ENCODE peak calls at places on chromosomes 13 and 19, in five cellular contexts. T is cardiac muscle cell, N is iPS DF 6.9, B is sigmoid colon, K is heart right ventricle. C is an unnamed sample.

GRCh38 chr19:28201462-28201943 is 1011.4 kb downstream of the UQCRFS1 start:
- DNase-seq in T (no peak), N (no peak), B (no peak), K (no peak), C (no peak)

GRCh38 chr13:111505175-111505777 is 184.8 kb downstream of the TEX29 start:
- DNase-seq in T (no peak), N (peak; percentile 45), B (no peak), K (no peak), C (no peak)

GRCh38 chr13:113771709-113772331 is 12.8 kb downstream of the TMEM255B start:
- DNase-seq in T (peak; percentile 47), N (no peak), B (no peak), K (no peak), C (no peak)

GRCh38 chr19:33273881-33274662 is 28.3 kb downstream of the CEBPA start:
- DNase-seq in T (peak; percentile 90), N (no peak), B (no peak), K (peak; percentile 40), C (no peak)

GRCh38 chr19:45376045-45376724 is 5.8 kb upstream of the ERCC2 start:
- DNase-seq in T (peak; percentile 99), N (peak; percentile 79), B (peak; percentile 82), K (peak; percentile 61), C (no peak)

GRCh38 chr13:97892717-97893116 is 60.8 kb upstream of the IPO5 start:
- DNase-seq in T (peak; percentile 18), N (no peak), B (no peak), K (no peak), C (no peak)

GRCh38 chr19:48837586-48838191 is 1.4 kb upstream of the HSD17B14 start:
- DNase-seq in T (no peak), N (no peak), B (peak; percentile 64), K (no peak), C (no peak)

GRCh38 chr13:79389031-79389430 is 17.0 kb downstream of the RBM26 start:
- DNase-seq in T (no peak), N (no peak), B (no peak), K (no peak), C (no peak)

GRCh38 chr19:21698215-21698614 is 69.2 kb downstream of the ZNF100 start:
- DNase-seq in T (peak; percentile 24), N (no peak), B (no peak), K (no peak), C (no peak)

GRCh38 chr13:97878421-97879375 is 74.8 kb upstream of the IPO5 start:
- DNase-seq in T (no peak), N (no peak), B (no peak), K (no peak), C (no peak)

GRCh38 chr13:18952225-18953016 is 229.2 kb downstream of the TUBA3C start:
- DNase-seq in T (no peak), N (no peak), B (no peak), K (no peak), C (no peak)
- H3K9me3 ChIP-seq in T (no peaks in the 10 kb centered on the region), N (peaks cover 20% of the 10 kb centered on the region), B (peaks cover 4% of the 10 kb centered on the region), K (peaks cover under 1% of the 10 kb centered on the region), C (peaks cover 33% of the 10 kb centered on the region)

DNA sequence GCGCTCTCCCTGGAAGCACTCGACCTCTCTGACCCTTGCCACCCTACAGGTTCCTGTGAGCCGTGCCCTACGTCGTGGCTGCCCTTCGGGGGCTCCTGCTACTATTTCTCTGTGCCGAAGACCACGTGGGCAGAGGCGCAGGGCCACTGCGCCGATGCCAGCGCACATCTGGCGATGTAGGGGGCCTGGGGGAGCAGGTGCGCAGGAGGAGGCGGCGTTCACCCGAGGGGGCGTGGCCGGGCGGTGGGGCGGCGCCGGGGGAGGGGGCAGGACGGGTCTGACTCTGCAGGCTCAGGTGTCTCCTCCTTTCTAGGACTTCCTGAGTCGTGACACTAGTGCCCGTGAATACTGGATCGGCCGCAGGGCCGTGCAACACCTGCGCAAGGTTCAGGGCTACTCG is 26.4 kb downstream of the CLEC4M start:
- DNase-seq in T (no peak), N (no peak), B (no peak), K (no peak), C (no peak)
- H3K4me3 ChIP-seq in T (no peak overlapping the region), N (peak overlapping the region; percentile 29), B (no peak overlapping the region), K (no peak overlapping the region), C (no peak overlapping the region)

GRCh38 chr13:41562083-41562482 is 104.7 kb downstream of the RGCC start:
- DNase-seq in T (peak; percentile 90), N (no peak), B (peak; percentile 87), K (peak; percentile 60), C (peak; percentile 67)

GRCh38 chr13:41563501-41564001 is 106.2 kb downstream of the RGCC start:
- DNase-seq in T (peak; percentile 54), N (no peak), B (no peak), K (peak; percentile 42), C (no peak)

GRCh38 chr13:41564046-41564445 is 106.7 kb downstream of the RGCC start:
- DNase-seq in T (peak; percentile 26), N (no peak), B (no peak), K (no peak), C (no peak)

GRCh38 chr13:41561179-41561578 is 103.8 kb downstream of the RGCC start:
- DNase-seq in T (peak; percentile 37), N (no peak), B (no peak), K (no peak), C (no peak)

GRCh38 chr13:41562541-41563178 is 105.3 kb downstream of the RGCC start:
- DNase-seq in T (no peak), N (no peak), B (no peak), K (no peak), C (no peak)
- H3K4me1 ChIP-seq in T (peaks cover 4% of the 10 kb centered on the region), N (no peaks in the 10 kb centered on the region), B (peaks cover 31% of the 10 kb centered on the region), K (peaks cover 23% of the 10 kb centered on the region), C (peaks cover 17% of the 10 kb centered on the region)

GRCh38 chr19:15635016-15635805 is 5.5 kb upstream of the CYP4F3 start:
- DNase-seq in T (no peak), N (no peak), B (no peak), K (no peak), C (no peak)
- H3K9me3 ChIP-seq in T (peaks cover 3% of the 10 kb centered on the region), N (peaks cover 6% of the 10 kb centered on the region), B (no peaks in the 10 kb centered on the region), K (no peaks in the 10 kb centered on the region), C (no peaks in the 10 kb centered on the region)

DNA sequence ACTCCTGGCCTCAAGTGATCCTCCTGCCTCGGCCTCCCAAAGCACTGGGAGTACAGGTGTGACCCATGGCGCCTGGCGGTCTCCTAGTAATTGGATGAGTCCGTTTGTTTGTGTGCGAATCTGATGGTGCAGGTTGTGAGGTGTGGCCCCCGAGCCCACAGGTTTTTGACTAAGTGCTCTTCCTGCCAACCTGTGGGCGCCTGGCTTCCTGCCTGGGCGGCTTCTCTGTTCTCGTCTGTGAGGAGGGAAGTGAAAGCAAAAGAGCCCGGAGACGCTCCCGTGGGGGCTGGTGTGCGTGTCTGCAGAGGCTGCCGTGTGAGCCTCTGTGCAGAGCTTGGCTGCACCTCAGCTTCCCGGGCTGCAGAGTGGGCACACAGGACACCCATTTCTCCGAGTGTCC is 10.0 kb downstream of the ARHGAP45 start:
- DNase-seq in T (no peak), N (no peak), B (no peak), K (peak; percentile 42), C (peak; percentile 92)
- H3K4me3 ChIP-seq in T (no peak overlapping the region), N (no peak overlapping the region), B (no peak overlapping the region), K (no peak overlapping the region), C (peak overlapping the region; percentile 22)

GRCh38 chr19:18430417-18431144 is 7.4 kb downstream of the ISYNA1 start:
- DNase-seq in T (no peak), N (no peak), B (peak; percentile 64), K (no peak), C (no peak)
- H3K4me1 ChIP-seq in T (peaks cover 40% of the 10 kb centered on the region), N (peaks cover 12% of the 10 kb centered on the region), B (peaks cover 41% of the 10 kb centered on the region), K (peaks cover 36% of the 10 kb centered on the region), C (peaks cover 26% of the 10 kb centered on the region)

C was measured in DND-41.